ENCODE peak calls at places on chromosomes 2 and 18, in six cellular contexts. I is COR-L47; U is activated CD8-positive, alpha-beta memory T cell treated with anti-CD3 and anti-CD28 coated beads, Interleukin-2, amount 50 U/mL, for 48 hours; L is SK-N-DZ; T is activated naive CD4-positive, alpha-beta T cell treated with Interleukin-2 at 50 U/mL for 16 hours; K is D341Med. B is an unnamed sample.
A peak's percentile ranks its signal among the peaks of the same experiment; 100 is the strongest.

GRCh38 chr18:12397793-12398192 is 9.9 kb upstream of the PRELID3A start:
- DNase-seq in I (no peak), U (no peak), L (no peak), T (no peak), K (peak; percentile 29), B (no peak)

GRCh38 chr2:231987088-231987788 is 25.7 kb downstream of the DIS3L2 start:
- DNase-seq in I (no peak), U (no peak), L (no peak), T (no peak), K (no peak), B (no peak)

GRCh38 chr2:234661849-234662248 is 165.0 kb upstream of the ARL4C start:
- DNase-seq in I (no peak), U (no peak), L (no peak), T (no peak), K (no peak), B (no peak)

GRCh38 chr2:177172034-177172880 is 40.3 kb upstream of the HNRNPA3 start:
- DNase-seq in I (no peak), U (no peak), L (no peak), T (no peak), K (no peak), B (no peak)

GRCh38 chr2:216632952-216633615 is at the start of gene IGFBP2:
- DNase-seq in I (peak; percentile 49), U (peak; percentile 69), L (peak; percentile 83), T (no peak), K (peak; percentile 82), B (peak; percentile 71)

GRCh38 chr2:44233450-44234128 is 41.7 kb upstream of the SLC3A1 start:
- DNase-seq in I (peak; percentile 9), U (no peak), L (no peak), T (no peak), K (no peak), B (no peak)

GRCh38 chr18:46110406-46110805 is 6.2 kb downstream of the HAUS1 start:
- DNase-seq in I (no peak), U (no peak), L (no peak), T (no peak), K (no peak), B (no peak)

GRCh38 chr2:120520454-120520853 is 174.5 kb downstream of the INHBB start:
- DNase-seq in I (no peak), U (no peak), L (no peak), T (no peak), K (no peak), B (no peak)

GRCh38 chr2:222532315-222532714 is 108.0 kb downstream of the SGPP2 start:
- DNase-seq in I (no peak), U (no peak), L (no peak), T (no peak), K (no peak), B (no peak)

GRCh38 chr18:67265464-67266245 is 250.9 kb downstream of the DSEL start:
- DNase-seq in I (no peak), U (no peak), L (no peak), T (no peak), K (no peak), B (no peak)

GRCh38 chr2:79090678-79091077 is 2.9 kb upstream of the REG1B start:
- DNase-seq in I (no peak), U (no peak), L (no peak), T (no peak), K (no peak), B (no peak)

GRCh38 chr18:28411806-28412205 is 234.9 kb upstream of the CDH2 start:
- DNase-seq in I (no peak), U (no peak), L (no peak), T (no peak), K (peak; percentile 20), B (no peak)

GRCh38 chr18:14767474-14767873 is 19.5 kb downstream of the ANKRD30B start:
- DNase-seq in I (no peak), U (no peak), L (no peak), T (no peak), K (no peak), B (no peak)

GRCh38 chr2:115160523-115161521 is 718.4 kb downstream of the DPP10 start:
- DNase-seq in I (peak; percentile 88), U (no peak), L (peak; percentile 10), T (no peak), K (peak; percentile 51), B (peak; percentile 43)

GRCh38 chr2:185208261-185208660 is 530.3 kb upstream of the FSIP2 start:
- DNase-seq in I (peak; percentile 26), U (no peak), L (peak; percentile 61), T (no peak), K (peak; percentile 51), B (peak; percentile 6)

GRCh38 chr2:222810044-222810443 is 50.8 kb upstream of the ACSL3 start:
- DNase-seq in I (no peak), U (no peak), L (no peak), T (no peak), K (no peak), B (no peak)

GRCh38 chr2:46098606-46099005 is 198.6 kb upstream of the EPAS1 start:
- DNase-seq in I (no peak), U (no peak), L (no peak), T (no peak), K (no peak), B (no peak)

GRCh38 chr2:241142063-241142462 is 7.2 kb downstream of the PASK start:
- DNase-seq in I (no peak), U (no peak), L (no peak), T (no peak), K (no peak), B (no peak)

GRCh38 chr2:165874445-165875039 is 79.0 kb downstream of the TTC21B start:
- DNase-seq in I (peak; percentile 66), U (no peak), L (peak; percentile 61), T (no peak), K (peak; percentile 39), B (peak; percentile 48)

GRCh38 chr2:173296235-173296634 is 58.4 kb upstream of the CDCA7 start:
- DNase-seq in I (no peak), U (no peak), L (no peak), T (no peak), K (no peak), B (no peak)

GRCh38 chr18:13393338-13393737 is 174.8 kb downstream of the LDLRAD4 start:
- DNase-seq in I (no peak), U (no peak), L (no peak), T (peak; percentile 0), K (no peak), B (peak; percentile 21)

GRCh38 chr2:159084395-159085370 is 116.2 kb downstream of the TANC1 start:
- DNase-seq in I (no peak), U (no peak), L (no peak), T (no peak), K (no peak), B (no peak)

GRCh38 chr18:43934322-43935050 is 657.2 kb upstream of the SYT4 start:
- DNase-seq in I (no peak), U (no peak), L (no peak), T (no peak), K (no peak), B (no peak)

GRCh38 chr2:37614061-37614802 is 57.2 kb downstream of the CDC42EP3 start:
- DNase-seq in I (no peak), U (no peak), L (no peak), T (peak; percentile 21), K (no peak), B (no peak)

GRCh38 chr2:24228470-24228869 is 53.6 kb downstream of the FAM228A start:
- DNase-seq in I (peak; percentile 15), U (no peak), L (no peak), T (no peak), K (no peak), B (peak; percentile 38)

GRCh38 chr2:136116111-136116812 is 1.7 kb downstream of the CXCR4 start:
- DNase-seq in I (no peak), U (peak; percentile 77), L (no peak), T (peak; percentile 60), K (peak; percentile 41), B (no peak)

B was measured in NCI-H1092 treated with DMSO at 0.1 percent for 48 hours.